ENCODE peak calls at places on chromosomes 1 and 21, in seven cellular contexts. One of them, this sample, is unnamed.

GRCh38 chr1:150486966-150487762 is at the start of gene TARS2:
- DNase-seq in hepatocyte: peak
- DNase-seq in left ventricle myocardium inferior: peak
- DNase-seq in cardiac fibroblast: peak
- DNase-seq in brain microvascular endothelial cell: peak
- DNase-seq in HFF-Myc: peak
- DNase-seq in heart right ventricle: peak
- DNase-seq in this sample: peak

GRCh38 chr1:227234998-227235405 is 83.3 kb downstream of the CDC42BPA start:
- DNase-seq in hepatocyte: peak
- DNase-seq in left ventricle myocardium inferior: no peak
- DNase-seq in brain microvascular endothelial cell: peak
- DNase-seq in cardiac fibroblast: peak
- DNase-seq in heart right ventricle: no peak
- DNase-seq in HFF-Myc: peak
- DNase-seq in this sample: peak

GRCh38 chr1:218692808-218693207 is 347.7 kb downstream of the TGFB2 start:
- DNase-seq in HFF-Myc: no peak
- DNase-seq in hepatocyte: no peak
- DNase-seq in cardiac fibroblast: no peak
- DNase-seq in heart right ventricle: no peak
- DNase-seq in brain microvascular endothelial cell: no peak
- DNase-seq in left ventricle myocardium inferior: no peak
- DNase-seq in this sample: no peak

GRCh38 chr21:41559658-41560599 is 52.0 kb upstream of the TMPRSS2 start:
- DNase-seq in HFF-Myc: peak
- DNase-seq in hepatocyte: no peak
- DNase-seq in cardiac fibroblast: peak
- DNase-seq in heart right ventricle: no peak
- DNase-seq in brain microvascular endothelial cell: peak
- DNase-seq in left ventricle myocardium inferior: no peak
- DNase-seq in this sample: no peak

GRCh38 chr1:95723346-95723745 is 489.3 kb downstream of the RWDD3 start:
- DNase-seq in left ventricle myocardium inferior: no peak
- DNase-seq in cardiac fibroblast: no peak
- DNase-seq in HFF-Myc: no peak
- DNase-seq in brain microvascular endothelial cell: no peak
- DNase-seq in hepatocyte: no peak
- DNase-seq in heart right ventricle: no peak
- DNase-seq in this sample: peak

GRCh38 chr1:179036844-179037465 is 11.3 kb downstream of the FAM20B start:
- DNase-seq in left ventricle myocardium inferior: no peak
- DNase-seq in heart right ventricle: no peak
- DNase-seq in hepatocyte: no peak
- DNase-seq in brain microvascular endothelial cell: no peak
- DNase-seq in HFF-Myc: no peak
- DNase-seq in cardiac fibroblast: peak
- DNase-seq in this sample: peak

GRCh38 chr1:1080122-1080753 is 6.1 kb upstream of the RNF223 start:
- DNase-seq in cardiac fibroblast: peak
- DNase-seq in brain microvascular endothelial cell: no peak
- DNase-seq in heart right ventricle: peak
- DNase-seq in HFF-Myc: peak
- DNase-seq in hepatocyte: peak
- DNase-seq in left ventricle myocardium inferior: peak
- DNase-seq in this sample: peak

GRCh38 chr1:210792703-210793102 is 341.2 kb downstream of the KCNH1 start:
- DNase-seq in heart right ventricle: no peak
- DNase-seq in left ventricle myocardium inferior: no peak
- DNase-seq in brain microvascular endothelial cell: peak
- DNase-seq in cardiac fibroblast: peak
- DNase-seq in hepatocyte: peak
- DNase-seq in HFF-Myc: peak
- DNase-seq in this sample: peak

GRCh38 chr1:113021430-113022085 is 51.4 kb upstream of the LRIG2 start:
- DNase-seq in HFF-Myc: no peak
- DNase-seq in heart right ventricle: no peak
- DNase-seq in cardiac fibroblast: peak
- DNase-seq in brain microvascular endothelial cell: no peak
- DNase-seq in left ventricle myocardium inferior: no peak
- DNase-seq in hepatocyte: peak
- DNase-seq in this sample: peak

GRCh38 chr1:1422465-1423244 is 1.6 kb upstream of the ANKRD65 start:
- DNase-seq in left ventricle myocardium inferior: no peak
- DNase-seq in heart right ventricle: no peak
- DNase-seq in brain microvascular endothelial cell: peak
- DNase-seq in HFF-Myc: no peak
- DNase-seq in cardiac fibroblast: no peak
- DNase-seq in hepatocyte: no peak
- DNase-seq in this sample: peak

GRCh38 chr1:46991083-46991923 is 32.2 kb upstream of the CYP4X1 start:
- DNase-seq in hepatocyte: peak
- DNase-seq in cardiac fibroblast: no peak
- DNase-seq in HFF-Myc: no peak
- DNase-seq in brain microvascular endothelial cell: no peak
- DNase-seq in left ventricle myocardium inferior: no peak
- DNase-seq in heart right ventricle: no peak
- DNase-seq in this sample: peak

GRCh38 chr1:20530261-20530660 is 22.1 kb upstream of the FAM43B start:
- DNase-seq in HFF-Myc: no peak
- DNase-seq in cardiac fibroblast: no peak
- DNase-seq in heart right ventricle: no peak
- DNase-seq in hepatocyte: no peak
- DNase-seq in left ventricle myocardium inferior: no peak
- DNase-seq in brain microvascular endothelial cell: no peak
- DNase-seq in this sample: no peak

DNA sequence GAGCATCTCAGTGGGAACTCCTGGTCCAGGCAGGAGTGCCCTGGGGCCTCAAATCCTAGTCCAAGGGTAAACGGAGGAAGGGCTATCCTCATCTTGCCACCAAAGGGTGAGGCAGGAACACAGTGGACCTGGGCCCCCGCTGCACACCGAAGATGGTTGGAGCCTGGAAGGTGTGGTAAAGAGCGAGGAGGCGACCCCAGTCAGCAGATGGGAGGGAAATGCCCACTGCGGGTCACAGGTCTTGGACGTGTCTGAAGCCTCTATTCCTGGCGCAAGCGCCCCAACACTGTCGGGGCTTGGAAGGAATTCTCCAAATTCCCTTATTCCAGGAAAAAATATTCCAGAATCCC is 38.5 kb upstream of the SYNC start:
- DNase-seq in left ventricle myocardium inferior: no peak
- DNase-seq in brain microvascular endothelial cell: no peak
- DNase-seq in HFF-Myc: no peak
- DNase-seq in cardiac fibroblast: no peak
- DNase-seq in hepatocyte: no peak
- DNase-seq in heart right ventricle: no peak
- DNase-seq in this sample: no peak
- H3K4me3 ChIP-seq in left ventricle myocardium inferior: peak
- H3K4me3 ChIP-seq in brain microvascular endothelial cell: peak
- H3K4me3 ChIP-seq in HFF-Myc: peak
- H3K4me3 ChIP-seq in cardiac fibroblast: peak
- H3K4me3 ChIP-seq in hepatocyte: peak
- H3K4me3 ChIP-seq in heart right ventricle: peak
- H3K4me3 ChIP-seq in this sample: peak

GRCh38 chr1:180233191-180234011 is 3.3 kb downstream of the LHX4 start:
- DNase-seq in cardiac fibroblast: no peak
- DNase-seq in heart right ventricle: no peak
- DNase-seq in hepatocyte: no peak
- DNase-seq in left ventricle myocardium inferior: no peak
- DNase-seq in brain microvascular endothelial cell: no peak
- DNase-seq in HFF-Myc: no peak
- DNase-seq in this sample: no peak

GRCh38 chr1:180230416-180230790 is 339 bp downstream of the LHX4 start:
- DNase-seq in brain microvascular endothelial cell: no peak
- DNase-seq in hepatocyte: no peak
- DNase-seq in left ventricle myocardium inferior: no peak
- DNase-seq in HFF-Myc: no peak
- DNase-seq in heart right ventricle: no peak
- DNase-seq in cardiac fibroblast: no peak
- DNase-seq in this sample: no peak

GRCh38 chr1:180230791-180231505 is 884 bp downstream of the LHX4 start:
- DNase-seq in heart right ventricle: no peak
- DNase-seq in brain microvascular endothelial cell: no peak
- DNase-seq in HFF-Myc: no peak
- DNase-seq in left ventricle myocardium inferior: no peak
- DNase-seq in cardiac fibroblast: peak
- DNase-seq in hepatocyte: peak
- DNase-seq in this sample: peak

GRCh38 chr1:180232521-180233043 is 2.5 kb downstream of the LHX4 start:
- DNase-seq in left ventricle myocardium inferior: no peak
- DNase-seq in hepatocyte: no peak
- DNase-seq in heart right ventricle: no peak
- DNase-seq in cardiac fibroblast: no peak
- DNase-seq in HFF-Myc: no peak
- DNase-seq in brain microvascular endothelial cell: no peak
- DNase-seq in this sample: no peak

DNA sequence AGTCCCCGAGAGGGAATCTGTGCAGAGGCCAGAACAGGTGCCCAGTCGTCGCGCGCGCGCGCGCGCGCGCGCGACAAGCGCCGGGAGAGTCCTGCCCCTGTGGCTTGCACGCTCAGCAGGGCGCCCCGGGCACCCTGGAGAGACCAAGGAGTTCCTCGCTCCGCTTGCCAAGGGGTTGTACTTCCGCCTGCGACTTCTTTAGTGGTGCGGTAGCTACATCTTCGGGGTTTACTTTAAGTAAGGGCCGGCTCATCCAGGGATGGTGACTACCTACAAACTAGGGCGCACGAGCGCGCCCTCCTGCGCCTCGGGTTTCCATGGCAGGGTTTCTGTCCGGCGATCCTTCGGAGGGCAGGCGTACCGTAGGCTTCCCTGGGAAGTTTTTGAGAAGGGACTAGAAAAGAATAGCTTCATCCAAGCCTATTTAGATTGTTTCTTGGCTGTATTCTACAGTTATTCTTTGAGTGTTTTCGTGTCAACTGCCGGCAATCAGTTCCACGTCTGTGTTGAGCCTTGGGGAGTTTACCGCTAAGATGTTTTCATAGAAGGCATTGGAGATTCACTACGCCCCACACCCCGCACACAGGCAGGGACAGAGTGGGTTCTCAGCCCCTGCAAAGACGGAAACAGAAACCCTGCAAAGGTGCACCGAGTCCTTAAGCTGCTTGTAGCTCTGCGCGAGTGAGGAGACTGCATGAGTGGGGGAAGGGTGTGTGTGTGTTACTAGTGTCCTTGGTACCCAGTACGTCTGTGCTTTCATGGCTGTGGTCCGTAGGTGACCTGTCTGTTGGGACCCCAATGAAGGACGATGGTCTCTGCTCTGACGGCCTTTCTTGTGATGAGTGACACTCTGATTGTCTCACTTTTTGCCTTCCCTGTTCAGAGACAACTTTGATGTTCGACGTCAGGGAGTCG is 1.7 kb downstream of the LHX4 start:
- DNase-seq in brain microvascular endothelial cell: no peak
- DNase-seq in heart right ventricle: no peak
- DNase-seq in cardiac fibroblast: peak
- DNase-seq in hepatocyte: no peak
- DNase-seq in HFF-Myc: no peak
- DNase-seq in left ventricle myocardium inferior: no peak
- DNase-seq in this sample: peak
- TF ChIP-seq CTCF in brain microvascular endothelial cell: peak
- TF ChIP-seq CTCF in heart right ventricle: no peak
- TF ChIP-seq CTCF in cardiac fibroblast: no peak
- TF ChIP-seq CTCF in hepatocyte: no peak
- TF ChIP-seq CTCF in HFF-Myc: no peak
- TF ChIP-seq CTCF in left ventricle myocardium inferior: no peak
- TF ChIP-seq CTCF in this sample: no peak

DNA sequence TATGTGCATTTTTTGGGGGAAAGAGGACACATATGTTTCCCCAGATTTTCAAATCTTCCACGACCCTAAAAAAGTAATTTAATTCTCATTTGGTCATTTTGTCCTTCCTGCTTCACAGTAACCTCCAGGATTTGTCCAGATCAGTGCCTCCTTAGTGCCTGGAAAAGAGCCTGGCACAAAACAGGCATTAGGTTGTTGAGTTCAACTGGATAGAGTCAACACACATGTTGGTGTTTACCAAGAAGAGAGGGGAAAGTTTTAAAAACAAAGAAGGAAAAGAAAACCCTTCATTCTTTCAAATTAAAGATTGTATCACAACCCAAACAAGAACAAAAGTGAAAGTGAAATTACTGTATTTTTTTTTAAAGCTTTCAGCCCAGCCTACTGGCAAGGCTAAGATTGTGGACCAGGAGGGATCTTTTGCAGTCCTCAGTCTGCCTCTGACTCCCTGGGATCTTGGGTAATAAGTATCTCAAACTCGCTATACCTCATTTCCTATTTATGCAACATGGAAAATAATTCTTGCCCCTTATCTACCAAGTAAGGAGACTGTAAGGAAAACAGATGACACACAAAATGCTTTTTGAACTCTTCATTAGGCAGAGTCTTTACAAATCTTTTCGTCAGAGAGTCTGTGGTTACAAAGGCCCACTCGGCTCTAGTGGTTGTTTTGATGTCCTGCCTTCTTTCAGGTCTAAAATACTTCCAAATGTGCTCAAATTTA is 57.8 kb downstream of the ZNF281 start:
- DNase-seq in HFF-Myc: peak
- DNase-seq in brain microvascular endothelial cell: peak
- DNase-seq in hepatocyte: peak
- DNase-seq in cardiac fibroblast: peak
- DNase-seq in left ventricle myocardium inferior: no peak
- DNase-seq in heart right ventricle: no peak
- DNase-seq in this sample: peak
- H3K4me3 ChIP-seq in HFF-Myc: no peak
- H3K4me3 ChIP-seq in brain microvascular endothelial cell: no peak
- H3K4me3 ChIP-seq in hepatocyte: no peak
- H3K4me3 ChIP-seq in cardiac fibroblast: no peak
- H3K4me3 ChIP-seq in left ventricle myocardium inferior: peak
- H3K4me3 ChIP-seq in heart right ventricle: no peak
- H3K4me3 ChIP-seq in this sample: no peak

GRCh38 chr1:185931438-185931837 is 197.2 kb downstream of the HMCN1 start:
- DNase-seq in heart right ventricle: no peak
- DNase-seq in HFF-Myc: no peak
- DNase-seq in cardiac fibroblast: no peak
- DNase-seq in left ventricle myocardium inferior: no peak
- DNase-seq in hepatocyte: no peak
- DNase-seq in brain microvascular endothelial cell: no peak
- DNase-seq in this sample: no peak

GRCh38 chr1:185920602-185921001 is 186.4 kb downstream of the HMCN1 start:
- DNase-seq in brain microvascular endothelial cell: no peak
- DNase-seq in heart right ventricle: no peak
- DNase-seq in cardiac fibroblast: no peak
- DNase-seq in HFF-Myc: no peak
- DNase-seq in hepatocyte: no peak
- DNase-seq in left ventricle myocardium inferior: no peak
- DNase-seq in this sample: peak

GRCh38 chr1:185929759-185930158 is 195.6 kb downstream of the HMCN1 start:
- DNase-seq in brain microvascular endothelial cell: no peak
- DNase-seq in hepatocyte: no peak
- DNase-seq in heart right ventricle: no peak
- DNase-seq in left ventricle myocardium inferior: no peak
- DNase-seq in cardiac fibroblast: peak
- DNase-seq in HFF-Myc: no peak
- DNase-seq in this sample: no peak

DNA sequence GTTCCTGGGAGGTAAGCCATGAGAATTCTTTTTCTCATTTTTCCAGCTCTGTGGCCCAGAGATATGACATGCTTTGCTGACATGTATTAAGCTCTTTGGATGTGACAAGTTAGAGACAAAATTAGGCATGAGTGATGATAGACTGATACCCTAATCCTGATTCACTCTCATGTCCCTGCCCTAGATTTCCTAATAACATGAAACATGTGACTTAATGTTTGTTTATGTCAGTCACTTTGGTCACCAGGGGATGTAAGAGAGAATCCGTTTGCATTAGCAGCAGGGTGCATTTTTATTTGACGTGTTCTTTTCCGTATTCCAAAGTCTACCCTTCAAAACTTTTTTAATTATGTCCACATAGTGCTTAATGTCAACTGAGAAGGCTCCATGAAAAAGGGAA is 192.4 kb downstream of the HMCN1 start:
- DNase-seq in heart right ventricle: no peak
- DNase-seq in brain microvascular endothelial cell: peak
- DNase-seq in hepatocyte: no peak
- DNase-seq in HFF-Myc: no peak
- DNase-seq in cardiac fibroblast: peak
- DNase-seq in left ventricle myocardium inferior: no peak
- DNase-seq in this sample: peak
- TF ChIP-seq CTCF in heart right ventricle: no peak
- TF ChIP-seq CTCF in brain microvascular endothelial cell: no peak
- TF ChIP-seq CTCF in hepatocyte: no peak
- TF ChIP-seq CTCF in HFF-Myc: no peak
- TF ChIP-seq CTCF in cardiac fibroblast: no peak
- TF ChIP-seq CTCF in left ventricle myocardium inferior: no peak
- TF ChIP-seq CTCF in this sample: no peak